ENCODE peak calls at places on chromosomes 4 and X, in ten cellular contexts. T is osteoblast, S is K562, X is DND-41, U is fibroblast of lung, C is GM12878, G is neural progenitor cell, M is hepatocyte, E is IMR-90, P is H9. Q is an unnamed sample. For H3K4me1, the result is how much of the 10 kb centered on the place peaks cover.

GRCh38 chr4:183438458-183439113 is 5.8 kb upstream of the CDKN2AIP start:
- DNase-seq in T (no peak), S (no peak), X (no peak), U (peak), C (no peak), G (no peak), M (peak), E (peak), P (no peak), Q (no peak)

GRCh38 chrX:70979136-70979762 is 48.4 kb upstream of the SLC7A3 start:
- DNase-seq in T (peak), S (no peak), X (no peak), U (peak), C (no peak), G (peak), M (peak), E (peak), P (peak), Q (no peak)

GRCh38 chrX:40156472-40157227 is 58.9 kb upstream of the BCOR start:
- DNase-seq in T (peak), S (no peak), X (no peak), U (no peak), C (no peak), G (peak), M (no peak), E (no peak), P (peak), Q (no peak)

GRCh38 chr4:179867300-179867878 is 2375.8 kb upstream of the TENM3 start:
- DNase-seq in T (no peak), S (peak), X (peak), U (peak), C (peak), G (peak), M (peak), E (peak), P (peak), Q (peak)

GRCh38 chr4:99054428-99054994 is 34.1 kb downstream of the ADH5 start:
- DNase-seq in T (no peak), S (no peak), X (no peak), U (no peak), C (peak), G (no peak), M (no peak), E (no peak), P (no peak), Q (no peak)

GRCh38 chr4:102037566-102037965 is 247.0 kb downstream of the BANK1 start:
- DNase-seq in T (no peak), S (no peak), X (no peak), U (no peak), C (no peak), G (no peak), M (no peak), E (no peak), P (no peak), Q (no peak)

GRCh38 chrX:150225756-150226155 is 137.4 kb upstream of the MAMLD1 start:
- DNase-seq in T (peak), S (no peak), X (no peak), U (no peak), C (no peak), G (no peak), M (no peak), E (no peak), P (peak), Q (no peak)

GRCh38 chrX:105829006-105829405 is 6.7 kb downstream of the NRK start:
- DNase-seq in T (no peak), S (no peak), X (no peak), U (peak), C (no peak), G (no peak), M (no peak), E (peak), P (no peak), Q (no peak)

GRCh38 chrX:120769576-120770341 is 105.9 kb downstream of the CT47B1 start:
- DNase-seq in T (no peak), S (no peak), X (peak), U (peak), C (no peak), G (peak), M (peak), E (peak), P (no peak), Q (peak)

GRCh38 chrX:107699611-107700010 is 71.3 kb downstream of the PRPS1 start:
- DNase-seq in T (no peak), S (no peak), X (no peak), U (no peak), C (no peak), G (no peak), M (no peak), E (no peak), P (no peak), Q (no peak)

GRCh38 chr4:39097290-39097689 is 35.3 kb downstream of the KLHL5 start:
- DNase-seq in T (peak), S (no peak), X (no peak), U (no peak), C (no peak), G (no peak), M (no peak), E (no peak), P (no peak), Q (no peak)

GRCh38 chr4:123744664-123745290 is 348.2 kb downstream of the SPRY1 start:
- DNase-seq in T (no peak), S (no peak), X (no peak), U (peak), C (no peak), G (no peak), M (peak), E (peak), P (no peak), Q (no peak)

GRCh38 chr4:66974665-66975064 is 570.6 kb downstream of the CENPC start:
- DNase-seq in T (no peak), S (no peak), X (no peak), U (no peak), C (no peak), G (no peak), M (no peak), E (no peak), P (no peak), Q (no peak)

GRCh38 chr4:165203541-165204461 is 3.6 kb upstream of the KLHL2 start:
- DNase-seq in T (no peak), S (no peak), X (no peak), U (no peak), C (no peak), G (no peak), M (no peak), E (no peak), P (no peak), Q (no peak)

GRCh38 chrX:19857131-19857530 is 30.3 kb downstream of the SH3KBP1 start:
- DNase-seq in T (no peak), S (no peak), X (no peak), U (no peak), C (no peak), G (no peak), M (no peak), E (no peak), P (no peak), Q (peak)

GRCh38 chr4:74111990-74112389 is 13.0 kb upstream of the CXCL2 start:
- DNase-seq in T (no peak), S (no peak), X (no peak), U (peak), C (no peak), G (peak), M (no peak), E (peak), P (peak), Q (no peak)

GRCh38 chrX:25017667-25018247 is 2.0 kb upstream of the ARX start:
- DNase-seq in T (no peak), S (no peak), X (peak), U (no peak), C (no peak), G (peak), M (no peak), E (no peak), P (no peak), Q (no peak)

GRCh38 chr4:145760961-145761929 is 81.3 kb downstream of the C4orf51 start:
- DNase-seq in T (no peak), S (no peak), X (no peak), U (no peak), C (no peak), G (no peak), M (no peak), E (no peak), P (no peak), Q (no peak)

GRCh38 chr4:167150587-167150986 is 83.7 kb downstream of the SPOCK3 start:
- DNase-seq in T (no peak), S (no peak), X (no peak), U (no peak), C (no peak), G (no peak), M (no peak), E (no peak), P (no peak), Q (no peak)

GRCh38 chr4:24559889-24560288 is 24.5 kb downstream of the DHX15 start:
- DNase-seq in T (no peak), S (no peak), X (no peak), U (peak), C (no peak), G (no peak), M (no peak), E (peak), P (no peak), Q (no peak)

GRCh38 chrX:11445540-11445939 is 152.3 kb downstream of the AMELX start:
- DNase-seq in T (no peak), S (no peak), X (no peak), U (no peak), C (no peak), G (no peak), M (no peak), E (no peak), P (no peak), Q (peak)

GRCh38 chr4:10129196-10130185 is 12.9 kb upstream of the WDR1 start:
- DNase-seq in T (no peak), S (no peak), X (no peak), U (no peak), C (no peak), G (no peak), M (no peak), E (no peak), P (no peak), Q (no peak)

GRCh38 chr4:70670332-70671014 is 4.2 kb upstream of the JCHAIN start:
- DNase-seq in T (peak), S (no peak), X (no peak), U (peak), C (no peak), G (no peak), M (no peak), E (peak), P (no peak), Q (no peak)

GRCh38 chrX:137926090-137926489 is 360.2 kb downstream of the ZIC3 start:
- DNase-seq in T (no peak), S (no peak), X (peak), U (no peak), C (no peak), G (peak), M (peak), E (no peak), P (no peak), Q (peak)

GRCh38 chrX:134932528-134933217 is 58.1 kb upstream of the SMIM10 start:
- DNase-seq in T (peak), S (no peak), X (no peak), U (peak), C (no peak), G (no peak), M (no peak), E (peak), P (no peak), Q (no peak)

GRCh38 chr4:1113311-1114009 is at the start of gene RNF212:
- DNase-seq in T (peak), S (no peak), X (no peak), U (no peak), C (no peak), G (peak), M (peak), E (no peak), P (peak), Q (no peak)

GRCh38 chrX:135384161-135384836 is 37.4 kb upstream of the SMIM10L2A start:
- DNase-seq in T (no peak), S (no peak), X (peak), U (no peak), C (no peak), G (no peak), M (no peak), E (no peak), P (no peak), Q (no peak)

GRCh38 chr4:10457255-10457801 is at the start of gene ZNF518B:
- DNase-seq in T (peak), S (peak), X (peak), U (peak), C (no peak), G (peak), M (peak), E (peak), P (peak), Q (peak)

GRCh38 chr4:152530600-152530999 is 5.3 kb downstream of the FBXW7 start:
- DNase-seq in T (no peak), S (no peak), X (no peak), U (no peak), C (no peak), G (no peak), M (no peak), E (no peak), P (no peak), Q (no peak)

DNA sequence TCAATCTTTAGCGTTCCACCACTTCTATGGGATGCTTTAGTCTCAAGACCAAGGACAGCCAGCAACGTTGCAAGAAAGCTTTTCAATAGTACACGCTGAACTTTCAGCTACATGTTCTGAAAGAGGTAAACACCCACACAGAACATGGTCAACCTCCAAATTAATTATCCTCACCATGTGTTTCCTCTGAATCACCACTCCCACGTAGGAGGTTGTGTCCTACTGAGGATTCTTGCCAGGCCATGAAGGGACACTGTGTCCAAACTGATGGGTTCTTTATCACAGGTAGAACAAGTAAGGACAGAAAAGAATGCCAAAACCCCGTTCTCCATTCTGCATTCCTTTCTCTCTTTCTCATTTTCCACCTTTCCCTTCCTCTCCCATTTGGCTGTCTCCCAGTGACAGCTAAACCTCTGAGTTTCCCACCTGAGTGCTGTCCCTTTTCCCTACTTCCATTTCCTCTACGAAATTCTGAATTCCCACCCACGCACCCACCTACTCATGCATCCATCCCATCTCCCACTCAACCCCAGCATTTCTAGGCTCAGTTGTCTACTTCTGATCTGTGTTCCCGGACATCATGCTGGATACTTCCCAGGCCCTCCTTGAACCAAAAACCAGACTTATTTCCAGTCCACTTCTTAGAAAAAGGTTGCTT is 29.0 kb upstream of the GPM6B start:
- DNase-seq in T (no peak), S (no peak), X (no peak), U (peak), C (no peak), G (no peak), M (no peak), E (no peak), P (no peak), Q (no peak)
- TF ChIP-seq CTCF in T (no peak), S (no peak), X (no peak), U (no peak), C (no peak), G (no peak), M (no peak), E (no peak), P (no peak), Q (no peak)

DNA sequence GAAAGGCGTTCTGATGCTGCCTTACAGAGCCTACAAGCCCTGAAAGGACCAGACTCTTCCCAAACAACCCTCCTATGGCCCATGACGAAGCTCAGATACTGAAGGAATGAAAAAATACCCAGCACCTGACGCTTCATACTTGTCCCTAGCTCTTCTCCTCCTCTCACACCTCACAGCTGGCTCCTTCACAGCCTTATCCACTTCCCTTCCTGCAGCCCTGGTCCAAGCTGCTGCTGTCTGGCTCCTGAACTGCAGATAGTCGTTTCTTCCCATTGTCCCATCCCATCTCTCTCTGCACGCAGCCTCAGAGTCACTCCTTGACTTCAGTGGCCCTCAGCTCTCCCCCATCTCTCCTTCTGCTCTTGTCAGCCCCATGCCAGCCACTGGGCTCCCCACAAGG is 56.6 kb downstream of the FAM193A start:
- DNase-seq in T (no peak), S (no peak), X (no peak), U (no peak), C (no peak), G (no peak), M (no peak), E (no peak), P (no peak), Q (no peak)
- H3K4me1 ChIP-seq in T (under half), S (under half), X (under half), U (under half), C (half or more), G (under half), M (under half), E (under half), P (under half), Q (under half)

GRCh38 chr4:128513664-128514484 is 226.3 kb upstream of the PGRMC2 start:
- DNase-seq in T (no peak), S (no peak), X (peak), U (peak), C (no peak), G (no peak), M (no peak), E (peak), P (no peak), Q (no peak)
- H2AFZ ChIP-seq in T (peak), S (peak), X (peak), U (no peak), C (peak), G (no peak), M (no peak), E (no peak), P (no peak), Q (no peak)

GRCh38 chrX:72568406-72569092 is 4.1 kb downstream of the HDAC8 start:
- DNase-seq in T (peak), S (no peak), X (no peak), U (peak), C (no peak), G (no peak), M (no peak), E (peak), P (no peak), Q (no peak)

GRCh38 chrX:72572248-72573157 is at the start of gene HDAC8:
- DNase-seq in T (peak), S (peak), X (peak), U (peak), C (peak), G (peak), M (peak), E (peak), P (peak), Q (peak)

GRCh38 chrX:72573158-72573511 is 492 bp upstream of the HDAC8 start:
- DNase-seq in T (no peak), S (peak), X (no peak), U (no peak), C (no peak), G (no peak), M (no peak), E (no peak), P (no peak), Q (no peak)

GRCh38 chrX:72566448-72566847 is 6.2 kb downstream of the HDAC8 start:
- DNase-seq in T (no peak), S (no peak), X (no peak), U (no peak), C (no peak), G (no peak), M (no peak), E (no peak), P (no peak), Q (no peak)

DNA sequence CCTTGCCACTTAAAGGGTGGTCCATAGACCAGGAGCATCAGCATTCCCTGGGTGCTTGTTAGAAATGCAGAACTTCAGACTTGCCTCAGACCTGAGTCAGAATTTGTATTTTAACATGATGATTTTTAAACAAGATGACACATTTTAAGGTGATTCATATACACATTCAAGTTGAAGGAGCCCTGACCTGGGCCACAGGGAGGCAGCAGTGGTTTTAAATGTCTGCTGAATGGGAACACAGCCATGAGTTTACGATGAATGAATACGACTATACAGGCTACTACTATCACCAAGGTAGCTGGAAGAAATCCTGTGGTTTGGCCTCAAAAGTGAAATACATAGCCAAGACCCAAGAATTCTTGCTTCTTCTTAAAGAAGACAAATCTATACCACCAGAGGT is 2.9 kb downstream of the HDAC8 start:
- DNase-seq in T (no peak), S (no peak), X (no peak), U (peak), C (no peak), G (no peak), M (no peak), E (peak), P (no peak), Q (no peak)
- TF ChIP-seq CTCF in T (peak), S (no peak), X (no peak), U (peak), C (no peak), G (no peak), M (no peak), E (peak), P (no peak), Q (no peak)

GRCh38 chr4:7812921-7813320 is 126.7 kb downstream of the AFAP1 start:
- DNase-seq in T (no peak), S (no peak), X (no peak), U (no peak), C (no peak), G (no peak), M (no peak), E (no peak), P (no peak), Q (no peak)

GRCh38 chr4:7812191-7812860 is 127.3 kb downstream of the AFAP1 start:
- DNase-seq in T (no peak), S (no peak), X (no peak), U (no peak), C (no peak), G (no peak), M (no peak), E (peak), P (no peak), Q (no peak)

GRCh38 chr4:7813674-7814073 is 126.0 kb downstream of the AFAP1 start:
- DNase-seq in T (no peak), S (no peak), X (no peak), U (peak), C (no peak), G (no peak), M (no peak), E (peak), P (no peak), Q (no peak)

GRCh38 chr4:7810792-7811535 is 128.7 kb downstream of the AFAP1 start:
- DNase-seq in T (no peak), S (no peak), X (no peak), U (no peak), C (no peak), G (no peak), M (no peak), E (no peak), P (no peak), Q (no peak)

GRCh38 chr4:7811536-7812190 is 128.0 kb downstream of the AFAP1 start:
- DNase-seq in T (no peak), S (no peak), X (no peak), U (peak), C (no peak), G (peak), M (peak), E (peak), P (no peak), Q (no peak)
- H3K4me1 ChIP-seq in T (half or more), S (under half), X (under half), U (under half), C (under half), G (under half), M (under half), E (under half), P (under half), Q (under half)

DNA sequence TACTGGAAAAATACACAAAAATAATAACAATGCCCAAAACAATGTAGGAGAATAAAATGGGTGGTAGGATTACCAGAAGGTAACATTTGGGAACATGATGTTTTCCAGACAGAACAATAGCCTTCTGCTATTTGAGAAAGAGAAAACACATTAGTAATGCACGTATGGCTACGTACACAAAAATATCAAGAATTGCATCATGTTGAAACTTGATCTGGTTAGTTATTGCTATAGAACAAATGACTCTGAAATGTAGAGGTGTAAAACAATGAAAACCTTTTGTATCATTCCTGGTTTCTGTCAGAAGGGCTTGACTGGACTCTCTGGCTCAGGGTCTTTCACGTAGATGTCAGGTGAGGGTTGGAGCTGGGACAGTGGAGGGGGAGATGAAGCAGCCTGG is 1040.0 kb downstream of the FAT4 start:
- DNase-seq in T (no peak), S (no peak), X (no peak), U (peak), C (no peak), G (no peak), M (no peak), E (no peak), P (no peak), Q (no peak)
- H2AFZ ChIP-seq in T (no peak), S (peak), X (no peak), U (no peak), C (no peak), G (peak), M (no peak), E (peak), P (no peak), Q (no peak)

Q was measured in OCI-LY7.